ENCODE peak calls at places on chromosomes 7 and 10, in four cellular contexts. B, T, I and E are unnamed samples.

GRCh38 chr10:75205908-75206307 is 4.7 kb upstream of the VDAC2 start:
- DNase-seq in B (no peak), T (no peak), I (no peak), E (no peak)

GRCh38 chr7:63521-64021 is 128.8 kb upstream of the FAM20C start:
- DNase-seq in T (no peak), B (no peak), I (peak), E (no peak)

GRCh38 chr10:96044686-96045085 is 1.3 kb downstream of the CCNJ start:
- DNase-seq in T (peak), I (no peak), B (no peak), E (no peak)

GRCh38 chr7:104217620-104218019 is 9.8 kb upstream of the ORC5 start:
- DNase-seq in B (no peak), I (no peak), T (no peak), E (no peak)

GRCh38 chr7:6305330-6305729 is 32.9 kb upstream of the CYTH3 start:
- DNase-seq in T (no peak), B (no peak), I (no peak), E (no peak)

GRCh38 chr7:46932656-46933424 is 649.1 kb downstream of the TNS3 start:
- DNase-seq in T (peak), B (peak), I (no peak), E (peak)

GRCh38 chr10:133089461-133089800 is 1.7 kb downstream of the ADGRA1 start:
- DNase-seq in T (no peak), B (no peak), I (no peak), E (no peak)

GRCh38 chr10:77195101-77195500 is 442.5 kb downstream of the KCNMA1 start:
- DNase-seq in T (peak), I (no peak), B (no peak), E (no peak)

GRCh38 chr7:28973591-28973990 is 15.5 kb upstream of the TRIL start:
- DNase-seq in T (no peak), I (no peak), B (no peak), E (no peak)

GRCh38 chr7:2519119-2519930 is at the start of gene LFNG:
- DNase-seq in T (peak), B (peak), I (peak), E (peak)

GRCh38 chr7:7895004-7895650 is 73.5 kb upstream of the GLCCI1 start:
- DNase-seq in B (peak), I (no peak), T (no peak), E (no peak)

GRCh38 chr10:86371116-86371515 is 4.5 kb upstream of the GRID1 start:
- DNase-seq in T (no peak), B (no peak), I (peak), E (peak)

GRCh38 chr7:46214526-46214925 is 293.5 kb upstream of the IGFBP3 start:
- DNase-seq in I (no peak), B (no peak), T (no peak), E (no peak)

GRCh38 chr7:4837041-4837813 is 24.6 kb downstream of the PAPOLB start:
- DNase-seq in T (no peak), I (peak), B (peak), E (no peak)

GRCh38 chr7:1899201-1899600 is 229.1 kb downstream of the ELFN1 start:
- DNase-seq in T (no peak), B (no peak), I (no peak), E (no peak)

GRCh38 chr10:43076876-43077420 is at the start of gene RET:
- DNase-seq in B (peak), T (peak), I (no peak), E (no peak)